ENCODE peak calls at places on chromosome 18, in seven cellular contexts. One of them, this sample, is unnamed.

GRCh38 chr18:77032121-77032758 is 100.3 kb downstream of the MBP start:
- DNase-seq in SK-N-MC: no peak
- DNase-seq in left lung: no peak
- DNase-seq in A549: no peak
- DNase-seq in IMR-90: no peak
- DNase-seq in PC-9: no peak
- DNase-seq in foreskin fibroblast: no peak
- DNase-seq in this sample: no peak

GRCh38 chr18:9944805-9945204 is 31.0 kb downstream of the VAPA start:
- DNase-seq in SK-N-MC: no peak
- DNase-seq in left lung: no peak
- DNase-seq in A549: no peak
- DNase-seq in IMR-90: no peak
- DNase-seq in PC-9: no peak
- DNase-seq in foreskin fibroblast: no peak
- DNase-seq in this sample: no peak

GRCh38 chr18:2917255-2918047 is 70.6 kb downstream of the EMILIN2 start:
- DNase-seq in SK-N-MC: no peak
- DNase-seq in left lung: no peak
- DNase-seq in A549: no peak
- DNase-seq in IMR-90: no peak
- DNase-seq in PC-9: no peak
- DNase-seq in foreskin fibroblast: peak
- DNase-seq in this sample: no peak

GRCh38 chr18:63368611-63369010 is 1.6 kb upstream of the KDSR start:
- DNase-seq in SK-N-MC: no peak
- DNase-seq in left lung: no peak
- DNase-seq in A549: no peak
- DNase-seq in IMR-90: peak
- DNase-seq in PC-9: no peak
- DNase-seq in foreskin fibroblast: peak
- DNase-seq in this sample: peak

GRCh38 chr18:63185979-63186378 is 133.6 kb downstream of the BCL2 start:
- DNase-seq in SK-N-MC: no peak
- DNase-seq in left lung: no peak
- DNase-seq in A549: no peak
- DNase-seq in IMR-90: peak
- DNase-seq in PC-9: no peak
- DNase-seq in foreskin fibroblast: peak
- DNase-seq in this sample: no peak

GRCh38 chr18:10518595-10519273 is 7.1 kb upstream of the NAPG start:
- DNase-seq in SK-N-MC: no peak
- DNase-seq in left lung: no peak
- DNase-seq in A549: no peak
- DNase-seq in IMR-90: peak
- DNase-seq in PC-9: no peak
- DNase-seq in foreskin fibroblast: peak
- DNase-seq in this sample: peak

GRCh38 chr18:31977270-31977872 is 34.4 kb upstream of the TRAPPC8 start:
- DNase-seq in SK-N-MC: peak
- DNase-seq in left lung: no peak
- DNase-seq in A549: peak
- DNase-seq in IMR-90: peak
- DNase-seq in PC-9: no peak
- DNase-seq in foreskin fibroblast: peak
- DNase-seq in this sample: peak

GRCh38 chr18:11167778-11168177 is 18.4 kb upstream of the PIEZO2 start:
- DNase-seq in SK-N-MC: no peak
- DNase-seq in left lung: no peak
- DNase-seq in A549: no peak
- DNase-seq in IMR-90: peak
- DNase-seq in PC-9: no peak
- DNase-seq in foreskin fibroblast: peak
- DNase-seq in this sample: peak

GRCh38 chr18:31498450-31499156 is 626 bp downstream of the DSG2 start:
- DNase-seq in SK-N-MC: no peak
- DNase-seq in left lung: peak
- DNase-seq in A549: no peak
- DNase-seq in IMR-90: no peak
- DNase-seq in PC-9: no peak
- DNase-seq in foreskin fibroblast: no peak
- DNase-seq in this sample: peak

GRCh38 chr18:32549248-32549842 is 78.7 kb upstream of the GAREM1 start:
- DNase-seq in SK-N-MC: peak
- DNase-seq in left lung: no peak
- DNase-seq in A549: peak
- DNase-seq in IMR-90: peak
- DNase-seq in PC-9: peak
- DNase-seq in foreskin fibroblast: peak
- DNase-seq in this sample: peak

GRCh38 chr18:27696148-27696547 is 480.8 kb downstream of the CDH2 start:
- DNase-seq in SK-N-MC: no peak
- DNase-seq in left lung: no peak
- DNase-seq in A549: no peak
- DNase-seq in IMR-90: no peak
- DNase-seq in PC-9: no peak
- DNase-seq in foreskin fibroblast: no peak
- DNase-seq in this sample: no peak

GRCh38 chr18:8943900-8944870 is 158.3 kb upstream of the NDUFV2 start:
- DNase-seq in SK-N-MC: no peak
- DNase-seq in left lung: no peak
- DNase-seq in A549: no peak
- DNase-seq in IMR-90: peak
- DNase-seq in PC-9: no peak
- DNase-seq in foreskin fibroblast: peak
- DNase-seq in this sample: peak

GRCh38 chr18:32438173-32438572 is 32.5 kb downstream of the GAREM1 start:
- DNase-seq in SK-N-MC: no peak
- DNase-seq in left lung: no peak
- DNase-seq in A549: no peak
- DNase-seq in IMR-90: no peak
- DNase-seq in PC-9: no peak
- DNase-seq in foreskin fibroblast: no peak
- DNase-seq in this sample: no peak

GRCh38 chr18:44033144-44033543 is 647.5 kb upstream of the SETBP1 start:
- DNase-seq in SK-N-MC: no peak
- DNase-seq in left lung: no peak
- DNase-seq in A549: no peak
- DNase-seq in IMR-90: no peak
- DNase-seq in PC-9: no peak
- DNase-seq in foreskin fibroblast: no peak
- DNase-seq in this sample: no peak

GRCh38 chr18:58166278-58166844 is 122.3 kb downstream of the NEDD4L start:
- DNase-seq in SK-N-MC: no peak
- DNase-seq in left lung: no peak
- DNase-seq in A549: no peak
- DNase-seq in IMR-90: no peak
- DNase-seq in PC-9: no peak
- DNase-seq in foreskin fibroblast: no peak
- DNase-seq in this sample: no peak

GRCh38 chr18:58990720-58991119 is 126.0 kb downstream of the ZNF532 start:
- DNase-seq in SK-N-MC: no peak
- DNase-seq in left lung: no peak
- DNase-seq in A549: no peak
- DNase-seq in IMR-90: no peak
- DNase-seq in PC-9: no peak
- DNase-seq in foreskin fibroblast: no peak
- DNase-seq in this sample: no peak

GRCh38 chr18:37368110-37368812 is 197.3 kb downstream of the CELF4 start:
- DNase-seq in SK-N-MC: no peak
- DNase-seq in left lung: no peak
- DNase-seq in A549: no peak
- DNase-seq in IMR-90: no peak
- DNase-seq in PC-9: no peak
- DNase-seq in foreskin fibroblast: no peak
- DNase-seq in this sample: no peak

GRCh38 chr18:42064109-42064508 is 109.1 kb downstream of the PIK3C3 start:
- DNase-seq in SK-N-MC: no peak
- DNase-seq in left lung: no peak
- DNase-seq in A549: no peak
- DNase-seq in IMR-90: peak
- DNase-seq in PC-9: no peak
- DNase-seq in foreskin fibroblast: no peak
- DNase-seq in this sample: no peak

GRCh38 chr18:48751727-48752468 is 198.9 kb downstream of the SMAD7 start:
- DNase-seq in SK-N-MC: no peak
- DNase-seq in left lung: no peak
- DNase-seq in A549: no peak
- DNase-seq in IMR-90: no peak
- DNase-seq in PC-9: no peak
- DNase-seq in foreskin fibroblast: no peak
- DNase-seq in this sample: no peak

GRCh38 chr18:26286008-26286407 is 59.8 kb downstream of the TAF4B start:
- DNase-seq in SK-N-MC: no peak
- DNase-seq in left lung: no peak
- DNase-seq in A549: no peak
- DNase-seq in IMR-90: no peak
- DNase-seq in PC-9: no peak
- DNase-seq in foreskin fibroblast: no peak
- DNase-seq in this sample: no peak

GRCh38 chr18:59055345-59056032 is 84.2 kb upstream of the SEC11C start:
- DNase-seq in SK-N-MC: no peak
- DNase-seq in left lung: no peak
- DNase-seq in A549: peak
- DNase-seq in IMR-90: no peak
- DNase-seq in PC-9: no peak
- DNase-seq in foreskin fibroblast: peak
- DNase-seq in this sample: peak

GRCh38 chr18:8084160-8084559 is 517.0 kb downstream of the PTPRM start:
- DNase-seq in SK-N-MC: no peak
- DNase-seq in left lung: no peak
- DNase-seq in A549: peak
- DNase-seq in IMR-90: peak
- DNase-seq in PC-9: no peak
- DNase-seq in foreskin fibroblast: peak
- DNase-seq in this sample: peak

GRCh38 chr18:8705280-8705940 is at the start of gene MTCL1:
- DNase-seq in SK-N-MC: no peak
- DNase-seq in left lung: no peak
- DNase-seq in A549: peak
- DNase-seq in IMR-90: no peak
- DNase-seq in PC-9: peak
- DNase-seq in foreskin fibroblast: peak
- DNase-seq in this sample: peak

GRCh38 chr18:37534627-37535026 is 31.0 kb downstream of the CELF4 start:
- DNase-seq in SK-N-MC: no peak
- DNase-seq in left lung: no peak
- DNase-seq in A549: no peak
- DNase-seq in IMR-90: no peak
- DNase-seq in PC-9: no peak
- DNase-seq in foreskin fibroblast: no peak
- DNase-seq in this sample: no peak

GRCh38 chr18:67515987-67516431 is 511 bp downstream of the DSEL start:
- DNase-seq in SK-N-MC: no peak
- DNase-seq in left lung: peak
- DNase-seq in A549: peak
- DNase-seq in IMR-90: peak
- DNase-seq in PC-9: peak
- DNase-seq in foreskin fibroblast: peak
- DNase-seq in this sample: peak

GRCh38 chr18:67518566-67518965 is 2.0 kb upstream of the DSEL start:
- DNase-seq in SK-N-MC: no peak
- DNase-seq in left lung: no peak
- DNase-seq in A549: no peak
- DNase-seq in IMR-90: no peak
- DNase-seq in PC-9: no peak
- DNase-seq in foreskin fibroblast: peak
- DNase-seq in this sample: no peak

GRCh38 chr18:67514901-67515540 is 1.5 kb downstream of the DSEL start:
- DNase-seq in SK-N-MC: no peak
- DNase-seq in left lung: no peak
- DNase-seq in A549: no peak
- DNase-seq in IMR-90: peak
- DNase-seq in PC-9: no peak
- DNase-seq in foreskin fibroblast: no peak
- DNase-seq in this sample: peak

GRCh38 chr18:67516432-67517223 is at the start of gene DSEL:
- DNase-seq in SK-N-MC: peak
- DNase-seq in left lung: peak
- DNase-seq in A549: peak
- DNase-seq in IMR-90: peak
- DNase-seq in PC-9: peak
- DNase-seq in foreskin fibroblast: peak
- DNase-seq in this sample: peak

DNA sequence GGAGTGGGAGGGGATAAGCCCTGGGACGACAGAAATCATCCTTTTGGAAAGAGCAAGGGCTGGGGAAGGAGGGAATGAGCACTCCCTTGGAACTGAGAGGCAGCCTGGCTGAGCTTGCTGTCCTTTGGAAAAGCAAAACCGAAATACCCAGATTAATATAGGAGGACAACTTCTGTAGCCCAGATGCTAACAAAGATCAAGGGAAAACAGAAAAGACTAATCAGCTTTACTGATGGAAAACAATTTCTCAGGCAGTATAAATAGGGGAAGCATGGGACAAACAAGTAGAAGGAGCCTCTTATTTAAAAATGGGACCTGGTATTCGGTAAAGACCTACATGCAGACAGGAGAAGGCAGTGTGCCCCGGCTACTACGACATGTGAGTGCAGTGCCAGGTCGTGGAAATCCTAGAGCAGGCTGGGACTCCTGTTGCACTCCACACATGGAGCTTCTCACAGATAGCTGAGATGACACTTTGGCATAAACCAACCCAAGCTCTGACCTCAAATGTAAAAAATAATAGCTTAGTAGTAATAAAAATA is 775 bp upstream of the DSEL start:
- DNase-seq in SK-N-MC: peak
- DNase-seq in left lung: peak
- DNase-seq in A549: no peak
- DNase-seq in IMR-90: peak
- DNase-seq in PC-9: no peak
- DNase-seq in foreskin fibroblast: peak
- DNase-seq in this sample: no peak
- H3K4me3 ChIP-seq in SK-N-MC: peak
- H3K4me3 ChIP-seq in left lung: peak
- H3K4me3 ChIP-seq in A549: peak
- H3K4me3 ChIP-seq in IMR-90: peak
- H3K4me3 ChIP-seq in PC-9: peak
- H3K4me3 ChIP-seq in foreskin fibroblast: peak
- H3K4me3 ChIP-seq in this sample: peak

GRCh38 chr18:78895207-78896001 is 84.2 kb upstream of the SALL3 start:
- DNase-seq in SK-N-MC: no peak
- DNase-seq in left lung: no peak
- DNase-seq in A549: no peak
- DNase-seq in IMR-90: no peak
- DNase-seq in PC-9: no peak
- DNase-seq in foreskin fibroblast: no peak
- DNase-seq in this sample: no peak
- H3K4me3 ChIP-seq in SK-N-MC: no peak
- H3K4me3 ChIP-seq in left lung: no peak
- H3K4me3 ChIP-seq in A549: no peak
- H3K4me3 ChIP-seq in IMR-90: no peak
- H3K4me3 ChIP-seq in PC-9: no peak
- H3K4me3 ChIP-seq in foreskin fibroblast: no peak
- H3K4me3 ChIP-seq in this sample: no peak

GRCh38 chr18:4250141-4250540 is 205.0 kb downstream of the DLGAP1 start:
- DNase-seq in SK-N-MC: no peak
- DNase-seq in left lung: no peak
- DNase-seq in A549: no peak
- DNase-seq in IMR-90: no peak
- DNase-seq in PC-9: no peak
- DNase-seq in foreskin fibroblast: no peak
- DNase-seq in this sample: no peak
- H3K4me3 ChIP-seq in SK-N-MC: no peak
- H3K4me3 ChIP-seq in left lung: no peak
- H3K4me3 ChIP-seq in A549: no peak
- H3K4me3 ChIP-seq in IMR-90: no peak
- H3K4me3 ChIP-seq in PC-9: no peak
- H3K4me3 ChIP-seq in foreskin fibroblast: no peak
- H3K4me3 ChIP-seq in this sample: no peak

GRCh38 chr18:74407888-74408287 is 49.2 kb downstream of the DIPK1C start:
- DNase-seq in SK-N-MC: no peak
- DNase-seq in left lung: no peak
- DNase-seq in A549: no peak
- DNase-seq in IMR-90: no peak
- DNase-seq in PC-9: no peak
- DNase-seq in foreskin fibroblast: no peak
- DNase-seq in this sample: no peak
- H3K4me3 ChIP-seq in SK-N-MC: no peak
- H3K4me3 ChIP-seq in left lung: no peak
- H3K4me3 ChIP-seq in A549: no peak
- H3K4me3 ChIP-seq in IMR-90: no peak
- H3K4me3 ChIP-seq in PC-9: no peak
- H3K4me3 ChIP-seq in foreskin fibroblast: no peak
- H3K4me3 ChIP-seq in this sample: no peak